ENCODE peak calls at places on chromosomes 16 and 17, in nine cellular contexts. One of them, this sample, is unnamed.

GRCh38 chr17:37458805-37459204 is 30.9 kb upstream of the DUSP14 start:
- DNase-seq in occipital lobe: no peak
- DNase-seq in T-cell: no peak
- DNase-seq in amniotic stem cell: no peak
- DNase-seq in kidney tubule cell: peak; percentile 69
- DNase-seq in activated CD4-positive, alpha-beta T cell treated with anti-CD3 and anti-CD28 coated beads for 24 hours: no peak
- DNase-seq in GM06990: no peak
- DNase-seq in nucleus accumbens: no peak
- DNase-seq in NCI-H748 treated with DMSO at 0.1 percent for 48 hours: no peak
- DNase-seq in this sample: peak; percentile 16

GRCh38 chr17:76234354-76234679 is 6.0 kb downstream of the RNF157 start:
- DNase-seq in occipital lobe: no peak
- DNase-seq in T-cell: no peak
- DNase-seq in amniotic stem cell: no peak
- DNase-seq in kidney tubule cell: no peak
- DNase-seq in activated CD4-positive, alpha-beta T cell treated with anti-CD3 and anti-CD28 coated beads for 24 hours: no peak
- DNase-seq in GM06990: no peak
- DNase-seq in nucleus accumbens: no peak
- DNase-seq in NCI-H748 treated with DMSO at 0.1 percent for 48 hours: no peak
- DNase-seq in this sample: no peak

GRCh38 chr16:65740716-65741115 is 618.9 kb upstream of the CDH11 start:
- DNase-seq in occipital lobe: no peak
- DNase-seq in T-cell: no peak
- DNase-seq in amniotic stem cell: no peak
- DNase-seq in kidney tubule cell: no peak
- DNase-seq in activated CD4-positive, alpha-beta T cell treated with anti-CD3 and anti-CD28 coated beads for 24 hours: no peak
- DNase-seq in GM06990: no peak
- DNase-seq in nucleus accumbens: no peak
- DNase-seq in NCI-H748 treated with DMSO at 0.1 percent for 48 hours: no peak
- DNase-seq in this sample: no peak

GRCh38 chr17:8964801-8965393 is 610 bp downstream of the PIK3R5 start:
- DNase-seq in occipital lobe: no peak
- DNase-seq in T-cell: peak; percentile 28
- DNase-seq in amniotic stem cell: no peak
- DNase-seq in kidney tubule cell: no peak
- DNase-seq in activated CD4-positive, alpha-beta T cell treated with anti-CD3 and anti-CD28 coated beads for 24 hours: no peak
- DNase-seq in GM06990: peak; percentile 63
- DNase-seq in nucleus accumbens: no peak
- DNase-seq in NCI-H748 treated with DMSO at 0.1 percent for 48 hours: peak; percentile 46
- DNase-seq in this sample: no peak

GRCh38 chr17:50634123-50634914 is at the start of gene ABCC3:
- DNase-seq in occipital lobe: no peak
- DNase-seq in T-cell: no peak
- DNase-seq in amniotic stem cell: peak; percentile 3
- DNase-seq in kidney tubule cell: peak; percentile 50
- DNase-seq in activated CD4-positive, alpha-beta T cell treated with anti-CD3 and anti-CD28 coated beads for 24 hours: no peak
- DNase-seq in GM06990: no peak
- DNase-seq in nucleus accumbens: no peak
- DNase-seq in NCI-H748 treated with DMSO at 0.1 percent for 48 hours: no peak
- DNase-seq in this sample: no peak

GRCh38 chr16:87702325-87702811 is 63.4 kb downstream of the KLHDC4 start:
- DNase-seq in occipital lobe: no peak
- DNase-seq in T-cell: peak; percentile 24
- DNase-seq in amniotic stem cell: no peak
- DNase-seq in kidney tubule cell: no peak
- DNase-seq in activated CD4-positive, alpha-beta T cell treated with anti-CD3 and anti-CD28 coated beads for 24 hours: peak; percentile 42
- DNase-seq in GM06990: peak; percentile 87
- DNase-seq in nucleus accumbens: no peak
- DNase-seq in NCI-H748 treated with DMSO at 0.1 percent for 48 hours: no peak
- DNase-seq in this sample: no peak

GRCh38 chr17:83073389-83074063 is 5.9 kb upstream of the METRNL start:
- DNase-seq in occipital lobe: no peak
- DNase-seq in T-cell: no peak
- DNase-seq in amniotic stem cell: no peak
- DNase-seq in kidney tubule cell: peak; percentile 49
- DNase-seq in activated CD4-positive, alpha-beta T cell treated with anti-CD3 and anti-CD28 coated beads for 24 hours: no peak
- DNase-seq in GM06990: no peak
- DNase-seq in nucleus accumbens: no peak
- DNase-seq in NCI-H748 treated with DMSO at 0.1 percent for 48 hours: no peak
- DNase-seq in this sample: no peak

GRCh38 chr16:29816694-29817441 is 916 bp downstream of the PAGR1 start:
- DNase-seq in occipital lobe: peak; percentile 41
- DNase-seq in T-cell: peak; percentile 43
- DNase-seq in amniotic stem cell: no peak
- DNase-seq in kidney tubule cell: peak; percentile 79
- DNase-seq in activated CD4-positive, alpha-beta T cell treated with anti-CD3 and anti-CD28 coated beads for 24 hours: no peak
- DNase-seq in GM06990: no peak
- DNase-seq in nucleus accumbens: no peak
- DNase-seq in NCI-H748 treated with DMSO at 0.1 percent for 48 hours: no peak
- DNase-seq in this sample: no peak

GRCh38 chr16:84093879-84094270 is 22.9 kb downstream of the MBTPS1 start:
- DNase-seq in occipital lobe: no peak
- DNase-seq in T-cell: no peak
- DNase-seq in amniotic stem cell: no peak
- DNase-seq in kidney tubule cell: no peak
- DNase-seq in activated CD4-positive, alpha-beta T cell treated with anti-CD3 and anti-CD28 coated beads for 24 hours: no peak
- DNase-seq in GM06990: no peak
- DNase-seq in nucleus accumbens: no peak
- DNase-seq in NCI-H748 treated with DMSO at 0.1 percent for 48 hours: no peak
- DNase-seq in this sample: no peak

GRCh38 chr17:66451188-66452149 is 149.1 kb downstream of the PRKCA start:
- DNase-seq in occipital lobe: no peak
- DNase-seq in T-cell: no peak
- DNase-seq in amniotic stem cell: no peak
- DNase-seq in kidney tubule cell: peak; percentile 18
- DNase-seq in activated CD4-positive, alpha-beta T cell treated with anti-CD3 and anti-CD28 coated beads for 24 hours: no peak
- DNase-seq in GM06990: no peak
- DNase-seq in nucleus accumbens: no peak
- DNase-seq in NCI-H748 treated with DMSO at 0.1 percent for 48 hours: no peak
- DNase-seq in this sample: no peak

GRCh38 chr16:49757744-49758069 is 98.2 kb downstream of the ZNF423 start:
- DNase-seq in occipital lobe: no peak
- DNase-seq in T-cell: no peak
- DNase-seq in amniotic stem cell: no peak
- DNase-seq in kidney tubule cell: no peak
- DNase-seq in activated CD4-positive, alpha-beta T cell treated with anti-CD3 and anti-CD28 coated beads for 24 hours: no peak
- DNase-seq in GM06990: no peak
- DNase-seq in nucleus accumbens: no peak
- DNase-seq in NCI-H748 treated with DMSO at 0.1 percent for 48 hours: no peak
- DNase-seq in this sample: no peak

GRCh38 chr17:79618383-79619067 is 7.7 kb upstream of the RBFOX3 start:
- DNase-seq in occipital lobe: no peak
- DNase-seq in T-cell: no peak
- DNase-seq in amniotic stem cell: no peak
- DNase-seq in kidney tubule cell: no peak
- DNase-seq in activated CD4-positive, alpha-beta T cell treated with anti-CD3 and anti-CD28 coated beads for 24 hours: no peak
- DNase-seq in GM06990: no peak
- DNase-seq in nucleus accumbens: peak; percentile 29
- DNase-seq in NCI-H748 treated with DMSO at 0.1 percent for 48 hours: no peak
- DNase-seq in this sample: no peak

GRCh38 chr17:49861150-49861884 is 13.4 kb upstream of the TAC4 start:
- DNase-seq in occipital lobe: no peak
- DNase-seq in T-cell: peak; percentile 45
- DNase-seq in amniotic stem cell: no peak
- DNase-seq in kidney tubule cell: peak; percentile 68
- DNase-seq in activated CD4-positive, alpha-beta T cell treated with anti-CD3 and anti-CD28 coated beads for 24 hours: peak; percentile 41
- DNase-seq in GM06990: no peak
- DNase-seq in nucleus accumbens: peak; percentile 5
- DNase-seq in NCI-H748 treated with DMSO at 0.1 percent for 48 hours: peak; percentile 4
- DNase-seq in this sample: no peak

GRCh38 chr17:76492250-76492988 is 8.8 kb downstream of the RHBDF2 start:
- DNase-seq in occipital lobe: no peak
- DNase-seq in T-cell: no peak
- DNase-seq in amniotic stem cell: no peak
- DNase-seq in kidney tubule cell: peak; percentile 15
- DNase-seq in activated CD4-positive, alpha-beta T cell treated with anti-CD3 and anti-CD28 coated beads for 24 hours: no peak
- DNase-seq in GM06990: peak; percentile 75
- DNase-seq in nucleus accumbens: no peak
- DNase-seq in NCI-H748 treated with DMSO at 0.1 percent for 48 hours: no peak
- DNase-seq in this sample: no peak

GRCh38 chr16:81551141-81551808 is 106.7 kb downstream of the CMIP start:
- DNase-seq in occipital lobe: no peak
- DNase-seq in T-cell: no peak
- DNase-seq in amniotic stem cell: no peak
- DNase-seq in kidney tubule cell: peak; percentile 83
- DNase-seq in activated CD4-positive, alpha-beta T cell treated with anti-CD3 and anti-CD28 coated beads for 24 hours: no peak
- DNase-seq in GM06990: no peak
- DNase-seq in nucleus accumbens: no peak
- DNase-seq in NCI-H748 treated with DMSO at 0.1 percent for 48 hours: no peak
- DNase-seq in this sample: no peak

GRCh38 chr16:1902547-1903219 is 15.5 kb downstream of the HS3ST6 start:
- DNase-seq in occipital lobe: no peak
- DNase-seq in T-cell: no peak
- DNase-seq in amniotic stem cell: no peak
- DNase-seq in kidney tubule cell: no peak
- DNase-seq in activated CD4-positive, alpha-beta T cell treated with anti-CD3 and anti-CD28 coated beads for 24 hours: no peak
- DNase-seq in GM06990: no peak
- DNase-seq in nucleus accumbens: no peak
- DNase-seq in NCI-H748 treated with DMSO at 0.1 percent for 48 hours: no peak
- DNase-seq in this sample: no peak

GRCh38 chr16:85048921-85049562 is 21.4 kb downstream of the KIAA0513 start:
- DNase-seq in occipital lobe: peak; percentile 32
- DNase-seq in T-cell: no peak
- DNase-seq in amniotic stem cell: no peak
- DNase-seq in kidney tubule cell: no peak
- DNase-seq in activated CD4-positive, alpha-beta T cell treated with anti-CD3 and anti-CD28 coated beads for 24 hours: no peak
- DNase-seq in GM06990: no peak
- DNase-seq in nucleus accumbens: no peak
- DNase-seq in NCI-H748 treated with DMSO at 0.1 percent for 48 hours: no peak
- DNase-seq in this sample: no peak

GRCh38 chr17:31313982-31314787 is at the start of gene EVI2B:
- DNase-seq in occipital lobe: no peak
- DNase-seq in T-cell: no peak
- DNase-seq in amniotic stem cell: no peak
- DNase-seq in kidney tubule cell: peak; percentile 27
- DNase-seq in activated CD4-positive, alpha-beta T cell treated with anti-CD3 and anti-CD28 coated beads for 24 hours: no peak
- DNase-seq in GM06990: peak; percentile 80
- DNase-seq in nucleus accumbens: no peak
- DNase-seq in NCI-H748 treated with DMSO at 0.1 percent for 48 hours: no peak
- DNase-seq in this sample: peak; percentile 18

GRCh38 chr17:10144456-10144855 is 54.0 kb downstream of the GAS7 start:
- DNase-seq in occipital lobe: no peak
- DNase-seq in T-cell: no peak
- DNase-seq in amniotic stem cell: no peak
- DNase-seq in kidney tubule cell: no peak
- DNase-seq in activated CD4-positive, alpha-beta T cell treated with anti-CD3 and anti-CD28 coated beads for 24 hours: no peak
- DNase-seq in GM06990: no peak
- DNase-seq in nucleus accumbens: no peak
- DNase-seq in NCI-H748 treated with DMSO at 0.1 percent for 48 hours: no peak
- DNase-seq in this sample: no peak

GRCh38 chr16:88673685-88674398 is 11.0 kb upstream of the MVD start:
- DNase-seq in occipital lobe: no peak
- DNase-seq in T-cell: no peak
- DNase-seq in amniotic stem cell: no peak
- DNase-seq in kidney tubule cell: no peak
- DNase-seq in activated CD4-positive, alpha-beta T cell treated with anti-CD3 and anti-CD28 coated beads for 24 hours: no peak
- DNase-seq in GM06990: no peak
- DNase-seq in nucleus accumbens: no peak
- DNase-seq in NCI-H748 treated with DMSO at 0.1 percent for 48 hours: no peak
- DNase-seq in this sample: no peak

GRCh38 chr16:29743475-29743826 is 2.3 kb downstream of the C16orf54 start:
- DNase-seq in occipital lobe: no peak
- DNase-seq in T-cell: no peak
- DNase-seq in amniotic stem cell: no peak
- DNase-seq in kidney tubule cell: no peak
- DNase-seq in activated CD4-positive, alpha-beta T cell treated with anti-CD3 and anti-CD28 coated beads for 24 hours: no peak
- DNase-seq in GM06990: no peak
- DNase-seq in nucleus accumbens: no peak
- DNase-seq in NCI-H748 treated with DMSO at 0.1 percent for 48 hours: no peak
- DNase-seq in this sample: no peak

GRCh38 chr17:3600529-3601205 is 8.5 kb downstream of the TRPV1 start:
- DNase-seq in occipital lobe: no peak
- DNase-seq in T-cell: no peak
- DNase-seq in amniotic stem cell: no peak
- DNase-seq in kidney tubule cell: no peak
- DNase-seq in activated CD4-positive, alpha-beta T cell treated with anti-CD3 and anti-CD28 coated beads for 24 hours: no peak
- DNase-seq in GM06990: no peak
- DNase-seq in nucleus accumbens: no peak
- DNase-seq in NCI-H748 treated with DMSO at 0.1 percent for 48 hours: no peak
- DNase-seq in this sample: no peak

GRCh38 chr16:57648590-57649442 is 19.3 kb upstream of the ADGRG3 start:
- DNase-seq in occipital lobe: peak; percentile 44
- DNase-seq in T-cell: peak; percentile 73
- DNase-seq in amniotic stem cell: peak; percentile 15
- DNase-seq in kidney tubule cell: peak; percentile 82
- DNase-seq in activated CD4-positive, alpha-beta T cell treated with anti-CD3 and anti-CD28 coated beads for 24 hours: peak; percentile 82
- DNase-seq in GM06990: peak; percentile 78
- DNase-seq in nucleus accumbens: peak; percentile 45
- DNase-seq in NCI-H748 treated with DMSO at 0.1 percent for 48 hours: peak; percentile 35
- DNase-seq in this sample: peak; percentile 50

GRCh38 chr17:58391302-58391984 is 25.9 kb downstream of the RNF43 start:
- DNase-seq in occipital lobe: no peak
- DNase-seq in T-cell: no peak
- DNase-seq in amniotic stem cell: no peak
- DNase-seq in kidney tubule cell: peak; percentile 97
- DNase-seq in activated CD4-positive, alpha-beta T cell treated with anti-CD3 and anti-CD28 coated beads for 24 hours: no peak
- DNase-seq in GM06990: no peak
- DNase-seq in nucleus accumbens: no peak
- DNase-seq in NCI-H748 treated with DMSO at 0.1 percent for 48 hours: peak; percentile 93
- DNase-seq in this sample: no peak

GRCh38 chr17:57311281-57312216 is 55.2 kb downstream of the MSI2 start:
- DNase-seq in occipital lobe: no peak
- DNase-seq in T-cell: no peak
- DNase-seq in amniotic stem cell: no peak
- DNase-seq in kidney tubule cell: no peak
- DNase-seq in activated CD4-positive, alpha-beta T cell treated with anti-CD3 and anti-CD28 coated beads for 24 hours: no peak
- DNase-seq in GM06990: no peak
- DNase-seq in nucleus accumbens: no peak
- DNase-seq in NCI-H748 treated with DMSO at 0.1 percent for 48 hours: no peak
- DNase-seq in this sample: no peak

GRCh38 chr16:20307240-20307671 is 20.1 kb downstream of the GP2 start:
- DNase-seq in occipital lobe: no peak
- DNase-seq in T-cell: no peak
- DNase-seq in amniotic stem cell: no peak
- DNase-seq in kidney tubule cell: no peak
- DNase-seq in activated CD4-positive, alpha-beta T cell treated with anti-CD3 and anti-CD28 coated beads for 24 hours: no peak
- DNase-seq in GM06990: no peak
- DNase-seq in nucleus accumbens: no peak
- DNase-seq in NCI-H748 treated with DMSO at 0.1 percent for 48 hours: no peak
- DNase-seq in this sample: no peak

GRCh38 chr17:77148109-77148958 is 7.6 kb downstream of the SEC14L1 start:
- DNase-seq in occipital lobe: no peak
- DNase-seq in T-cell: no peak
- DNase-seq in amniotic stem cell: no peak
- DNase-seq in kidney tubule cell: no peak
- DNase-seq in activated CD4-positive, alpha-beta T cell treated with anti-CD3 and anti-CD28 coated beads for 24 hours: no peak
- DNase-seq in GM06990: no peak
- DNase-seq in nucleus accumbens: peak; percentile 40
- DNase-seq in NCI-H748 treated with DMSO at 0.1 percent for 48 hours: no peak
- DNase-seq in this sample: no peak

GRCh38 chr16:88883946-88884345 is 17.5 kb upstream of the PABPN1L start:
- DNase-seq in occipital lobe: peak; percentile 16
- DNase-seq in T-cell: no peak
- DNase-seq in amniotic stem cell: no peak
- DNase-seq in kidney tubule cell: no peak
- DNase-seq in activated CD4-positive, alpha-beta T cell treated with anti-CD3 and anti-CD28 coated beads for 24 hours: no peak
- DNase-seq in GM06990: no peak
- DNase-seq in nucleus accumbens: no peak
- DNase-seq in NCI-H748 treated with DMSO at 0.1 percent for 48 hours: no peak
- DNase-seq in this sample: no peak

GRCh38 chr16:52872706-52873105 is 180.0 kb downstream of the CHD9NB start:
- DNase-seq in occipital lobe: no peak
- DNase-seq in T-cell: no peak
- DNase-seq in amniotic stem cell: no peak
- DNase-seq in kidney tubule cell: no peak
- DNase-seq in activated CD4-positive, alpha-beta T cell treated with anti-CD3 and anti-CD28 coated beads for 24 hours: no peak
- DNase-seq in GM06990: no peak
- DNase-seq in nucleus accumbens: no peak
- DNase-seq in NCI-H748 treated with DMSO at 0.1 percent for 48 hours: no peak
- DNase-seq in this sample: no peak

GRCh38 chr17:41617136-41617535 is 4.6 kb upstream of the KRT16 start:
- DNase-seq in occipital lobe: no peak
- DNase-seq in T-cell: no peak
- DNase-seq in amniotic stem cell: no peak
- DNase-seq in kidney tubule cell: no peak
- DNase-seq in activated CD4-positive, alpha-beta T cell treated with anti-CD3 and anti-CD28 coated beads for 24 hours: no peak
- DNase-seq in GM06990: no peak
- DNase-seq in nucleus accumbens: no peak
- DNase-seq in NCI-H748 treated with DMSO at 0.1 percent for 48 hours: no peak
- DNase-seq in this sample: no peak

GRCh38 chr17:1362065-1362848 is 37.8 kb downstream of the YWHAE start:
- DNase-seq in occipital lobe: no peak
- DNase-seq in T-cell: peak; percentile 32
- DNase-seq in amniotic stem cell: no peak
- DNase-seq in kidney tubule cell: no peak
- DNase-seq in activated CD4-positive, alpha-beta T cell treated with anti-CD3 and anti-CD28 coated beads for 24 hours: no peak
- DNase-seq in GM06990: no peak
- DNase-seq in nucleus accumbens: peak; percentile 4
- DNase-seq in NCI-H748 treated with DMSO at 0.1 percent for 48 hours: no peak
- DNase-seq in this sample: no peak

This sample was measured in fibroblast of the conjunctiva.